ENCODE peak calls at places on chromosomes 2 and 18, in five cellular contexts. L is GM13976, T is Calu3, A is endodermal cell, Y is HCT116. C is an unnamed sample.

GRCh38 chr2:211408485-211408884 is 852.1 kb downstream of the CPS1 start:
- DNase-seq in Y (no peak), T (peak; percentile 43), L (no peak), A (no peak), C (no peak)

GRCh38 chr2:106969777-106970176 is 83.8 kb upstream of the ST6GAL2 start:
- DNase-seq in T (no peak), A (no peak), L (no peak), Y (no peak), C (no peak)

GRCh38 chr2:11129598-11130449 is 25.4 kb upstream of the SLC66A3 start:
- DNase-seq in L (peak; percentile 82), Y (peak; percentile 65), T (peak; percentile 84), A (peak; percentile 97), C (peak; percentile 86)

GRCh38 chr2:177598321-177598922 is 205.8 kb downstream of the AGPS start:
- DNase-seq in L (no peak), Y (no peak), T (no peak), A (peak; percentile 39), C (peak; percentile 61)

GRCh38 chr2:181621779-181622490 is 35.0 kb downstream of the CERKL start:
- DNase-seq in A (no peak), Y (no peak), L (no peak), T (no peak), C (no peak)

GRCh38 chr2:215554689-215555088 is 118.8 kb upstream of the FN1 start:
- DNase-seq in A (no peak), T (no peak), L (no peak), Y (no peak), C (no peak)

GRCh38 chr2:127586746-127587295 is 51.3 kb downstream of the MYO7B start:
- DNase-seq in Y (no peak), T (no peak), A (peak; percentile 32), L (no peak), C (no peak)

GRCh38 chr18:39173022-39173421 is 1607.4 kb upstream of the CELF4 start:
- DNase-seq in Y (peak; percentile 12), T (peak; percentile 4), L (no peak), A (peak; percentile 45), C (no peak)

GRCh38 chr18:62484941-62485340 is 37.9 kb upstream of the ZCCHC2 start:
- DNase-seq in A (no peak), Y (no peak), L (no peak), T (no peak), C (no peak)

GRCh38 chr2:173754169-173754568 is 211.0 kb downstream of the SP3 start:
- DNase-seq in T (no peak), Y (no peak), L (no peak), A (no peak), C (no peak)

GRCh38 chr2:12313445-12314118 is 403.2 kb upstream of the TRIB2 start:
- DNase-seq in A (no peak), Y (no peak), T (no peak), L (no peak), C (no peak)

GRCh38 chr2:4973973-4974372 is 718.2 kb upstream of the SOX11 start:
- DNase-seq in Y (no peak), T (no peak), A (no peak), L (peak; percentile 24), C (no peak)

GRCh38 chr18:11817229-11817628 is 34.0 kb upstream of the CHMP1B start:
- DNase-seq in L (no peak), T (no peak), A (no peak), Y (no peak), C (no peak)

GRCh38 chr18:13186687-13187086 is 31.9 kb upstream of the LDLRAD4 start:
- DNase-seq in L (no peak), A (no peak), Y (no peak), T (no peak), C (no peak)

GRCh38 chr2:237538901-237539300 is 27.5 kb upstream of the PRLH start:
- DNase-seq in A (no peak), Y (no peak), L (no peak), T (no peak), C (no peak)

GRCh38 chr2:169090133-169090820 is 20.9 kb downstream of the DHRS9 start:
- DNase-seq in L (no peak), Y (no peak), T (no peak), A (no peak), C (no peak)

GRCh38 chr2:92073036-92073814 is 2798.0 kb upstream of the TEKT4 start:
- DNase-seq in A (peak; percentile 9), T (no peak), L (peak; percentile 1), Y (no peak), C (no peak)

GRCh38 chr2:89845532-89845931 is 1154.1 kb downstream of the RPIA start:
- DNase-seq in T (no peak), Y (no peak), L (no peak), A (no peak), C (no peak)

GRCh38 chr2:25039126-25039525 is 2.8 kb upstream of the EFR3B start:
- DNase-seq in Y (no peak), T (no peak), A (no peak), L (no peak), C (no peak)

GRCh38 chr2:184346338-184346862 is 251.9 kb upstream of the ZNF804A start:
- DNase-seq in Y (no peak), L (no peak), T (no peak), A (no peak), C (no peak)

GRCh38 chr18:79387214-79387613 is 8.5 kb upstream of the NFATC1 start:
- DNase-seq in T (no peak), Y (no peak), L (no peak), A (peak; percentile 33), C (no peak)

GRCh38 chr2:3377279-3377611 is 373 bp downstream of the EIPR1 start:
- DNase-seq in T (no peak), Y (peak; percentile 33), A (no peak), L (peak; percentile 71), C (no peak)

GRCh38 chr2:177474904-177475474 is 82.4 kb downstream of the AGPS start:
- DNase-seq in T (no peak), L (no peak), Y (peak; percentile 19), A (no peak), C (no peak)

GRCh38 chr2:120765911-120766757 is 30.5 kb downstream of the GLI2 start:
- DNase-seq in A (peak; percentile 80), Y (no peak), L (no peak), T (no peak), C (peak; percentile 31)

GRCh38 chr18:67520276-67521035 is 3.9 kb upstream of the DSEL start:
- DNase-seq in L (no peak), Y (no peak), T (no peak), A (no peak), C (no peak)

GRCh38 chr2:16103614-16104344 is 163.4 kb downstream of the MYCN start:
- DNase-seq in A (peak; percentile 68), T (no peak), L (no peak), Y (no peak), C (no peak)
- TF ChIP-seq CTCF in A (no peak), T (no peak), L (no peak), Y (no peak), C (no peak)

GRCh38 chr2:206962966-206963365 is 23.6 kb downstream of the CPO start:
- DNase-seq in A (no peak), Y (no peak), T (no peak), L (no peak), C (no peak)
- TF ChIP-seq CTCF in A (no peak), Y (no peak), T (no peak), L (no peak), C (no peak)

GRCh38 chr2:190550137-190550536 is 15.6 kb upstream of the NEMP2 start:
- DNase-seq in A (no peak), L (no peak), T (no peak), Y (no peak), C (no peak)
- TF ChIP-seq CTCF in A (peak; percentile 44), L (no peak), T (no peak), Y (no peak), C (no peak)

DNA sequence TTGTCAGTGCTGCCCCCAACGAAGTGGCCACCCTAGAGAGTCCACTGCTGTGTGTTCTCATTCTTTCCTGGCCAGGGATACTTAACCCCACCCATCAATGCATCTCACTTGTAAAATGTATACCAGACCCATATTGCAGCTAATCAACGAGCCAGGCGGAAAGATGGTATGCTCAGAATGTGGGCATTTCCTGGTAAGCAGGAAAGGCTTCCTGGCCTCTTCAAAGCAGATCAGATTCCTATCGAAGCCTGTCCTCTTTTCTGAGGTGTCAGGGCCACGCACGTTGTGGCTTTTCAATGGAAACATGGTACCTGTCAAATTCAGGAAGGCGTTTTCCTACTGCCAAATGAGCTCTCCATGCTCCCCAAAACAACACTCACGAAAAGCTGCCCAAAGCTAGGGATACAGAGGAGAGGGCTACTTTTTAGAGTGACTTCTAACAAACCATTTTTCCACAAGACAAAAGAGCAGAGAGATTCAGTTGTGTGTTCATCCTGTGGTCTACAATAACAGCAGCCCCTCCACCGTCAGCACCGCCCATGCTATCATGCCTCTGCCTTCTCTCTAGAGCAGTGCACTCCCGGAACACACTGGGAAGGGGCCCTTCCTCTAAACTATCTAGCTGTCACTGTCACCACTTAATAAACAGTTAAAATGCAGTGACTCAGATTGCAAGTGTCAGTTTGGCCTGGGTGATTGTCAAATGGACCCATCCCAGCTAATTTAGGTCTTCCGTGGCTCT is 535.1 kb downstream of the RNF144A start:
- DNase-seq in L (no peak), T (no peak), A (no peak), Y (no peak), C (no peak)
- TF ChIP-seq CTCF in L (no peak), T (no peak), A (no peak), Y (no peak), C (no peak)

GRCh38 chr2:130336877-130337734 is 5.6 kb upstream of the IMP4 start:
- DNase-seq in L (peak; percentile 88), A (peak; percentile 96), Y (peak; percentile 79), T (peak; percentile 81), C (peak; percentile 89)
- TF ChIP-seq CTCF in L (no peak), A (no peak), Y (no peak), T (no peak), C (no peak)

GRCh38 chr2:143259368-143259958 is 130.2 kb downstream of the ARHGAP15 start:
- DNase-seq in L (peak; percentile 17), Y (peak; percentile 51), A (peak; percentile 88), T (peak; percentile 58), C (peak; percentile 66)
- TF ChIP-seq CTCF in L (peak; percentile 76), Y (peak; percentile 81), A (peak; percentile 91), T (peak; percentile 69), C (peak; percentile 74)

GRCh38 chr2:113977660-113978523 is 88.0 kb downstream of the ACTR3 start:
- DNase-seq in A (no peak), L (peak; percentile 38), T (peak; percentile 85), Y (peak; percentile 76), C (no peak)
- TF ChIP-seq CTCF in A (peak; percentile 71), L (no peak), T (peak; percentile 52), Y (no peak), C (no peak)